ENCODE peak calls at places on chromosome X, in seven cellular contexts. Q is DND-41, I is stomach, W is pancreas, G is breast epithelium, R is mucosa of descending colon, E is Panc1. P is an unnamed sample. For H3K36me3, the result is how much of the 10 kb centered on the place peaks cover.

GRCh38 chrX:68146054-68146453 is 287.2 kb downstream of the OPHN1 start:
- DNase-seq in Q (no peak), I (no peak), W (no peak), G (no peak), R (no peak), E (no peak), P (no peak)

GRCh38 chrX:80765226-80765625 is 44.5 kb downstream of the BRWD3 start:
- DNase-seq in Q (no peak), I (no peak), W (no peak), G (no peak), R (no peak), E (peak), P (peak)

GRCh38 chrX:68647156-68647957 is at the start of gene STARD8:
- DNase-seq in Q (no peak), I (peak), W (peak), G (no peak), R (no peak), E (no peak), P (no peak)

GRCh38 chrX:22325091-22325490 is 52.4 kb downstream of the CBLL2 start:
- DNase-seq in Q (no peak), I (no peak), W (no peak), G (no peak), R (no peak), E (no peak), P (no peak)

GRCh38 chrX:107451754-107452153 is 2.3 kb downstream of the FRMPD3 start:
- DNase-seq in Q (no peak), I (no peak), W (no peak), G (no peak), R (no peak), E (no peak), P (no peak)

GRCh38 chrX:154761977-154762528 is 611 bp upstream of the DKC1 start:
- DNase-seq in Q (peak), I (no peak), W (no peak), G (no peak), R (peak), E (no peak), P (no peak)

GRCh38 chrX:118655561-118656246 is 71.7 kb upstream of the IL13RA1 start:
- DNase-seq in Q (no peak), I (no peak), W (no peak), G (no peak), R (no peak), E (no peak), P (no peak)

GRCh38 chrX:50700921-50701320 is 113.1 kb downstream of the SHROOM4 start:
- DNase-seq in Q (no peak), I (no peak), W (no peak), G (no peak), R (no peak), E (no peak), P (no peak)

GRCh38 chrX:107135076-107135964 is 16.7 kb upstream of the RBM41 start:
- DNase-seq in Q (no peak), I (no peak), W (no peak), G (no peak), R (no peak), E (peak), P (no peak)

GRCh38 chrX:149711545-149712236 is at the start of gene MAGEA11:
- DNase-seq in Q (no peak), I (no peak), W (no peak), G (no peak), R (no peak), E (no peak), P (no peak)

DNA sequence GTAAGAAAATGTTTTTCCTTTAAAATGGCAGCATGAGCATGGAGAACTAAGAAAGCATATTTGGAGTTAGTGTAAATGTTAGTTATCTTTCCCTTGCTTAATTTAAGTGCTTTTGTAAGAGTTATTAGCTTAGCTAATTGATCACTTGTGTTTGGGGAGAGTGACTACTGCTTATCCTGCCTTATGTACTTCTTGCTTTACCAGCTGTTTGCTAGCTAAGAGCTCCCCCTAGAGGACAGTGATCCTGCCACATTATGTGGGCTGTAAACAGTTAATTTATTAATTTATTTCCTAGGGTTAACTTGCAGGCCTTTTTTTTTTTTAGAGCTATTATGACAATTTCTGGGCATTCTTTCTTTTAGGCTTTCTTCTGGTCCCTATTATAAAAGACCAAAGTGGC is 435.8 kb downstream of the MAGEB5 start:
- DNase-seq in Q (no peak), I (no peak), W (no peak), G (no peak), R (no peak), E (no peak), P (no peak)
- TF ChIP-seq CTCF in Q (peak), I (no peak), W (no peak), G (no peak), R (no peak), E (peak), P (peak)

GRCh38 chrX:153687121-153688039 is at the start of gene SLC6A8:
- DNase-seq in Q (peak), I (peak), W (peak), G (peak), R (peak), E (no peak), P (no peak)
- H3K4me3 ChIP-seq in Q (peak), I (peak), W (peak), G (peak), R (peak), E (peak), P (peak)

GRCh38 chrX:13307041-13307440 is 12.8 kb downstream of the ATXN3L start:
- DNase-seq in Q (no peak), I (no peak), W (no peak), G (no peak), R (no peak), E (no peak), P (no peak)

GRCh38 chrX:13317366-13317765 is 2.5 kb downstream of the ATXN3L start:
- DNase-seq in Q (no peak), I (no peak), W (no peak), G (no peak), R (no peak), E (no peak), P (no peak)

GRCh38 chrX:13309631-13310030 is 10.2 kb downstream of the ATXN3L start:
- DNase-seq in Q (no peak), I (no peak), W (no peak), G (no peak), R (no peak), E (no peak), P (no peak)

DNA sequence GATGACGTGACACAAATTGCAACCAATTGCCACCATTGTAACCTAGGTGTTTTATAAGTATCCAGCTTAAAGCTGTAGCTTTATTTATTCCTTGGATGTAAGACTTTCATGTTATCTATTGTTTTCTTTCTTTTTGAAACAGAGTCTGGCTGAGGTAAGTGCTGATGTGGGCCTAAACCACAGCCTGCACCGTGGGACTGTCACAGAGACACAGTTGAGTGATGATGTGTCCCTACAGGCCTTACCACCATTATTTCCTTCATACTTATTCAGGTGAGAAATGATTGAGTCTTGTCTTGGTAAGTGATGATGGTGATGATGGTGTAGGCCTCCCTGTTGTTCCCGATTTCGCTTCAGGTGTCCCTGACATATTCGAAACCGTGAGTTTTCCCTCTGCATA is 8.3 kb downstream of the ATXN3L start:
- DNase-seq in Q (no peak), I (no peak), W (no peak), G (no peak), R (no peak), E (no peak), P (no peak)
- H3K36me3 ChIP-seq in Q (under half), I (under half), W (under half), G (under half), R (under half), E (under half), P (under half)

GRCh38 chrX:48540015-48540350 is 469 bp downstream of the TBC1D25 start:
- DNase-seq in Q (peak), I (peak), W (no peak), G (no peak), R (peak), E (no peak), P (no peak)
- TF ChIP-seq CTCF in Q (no peak), I (no peak), W (no peak), G (no peak), R (no peak), E (no peak), P (no peak)

GRCh38 chrX:115013705-115014104 is 3.7 kb downstream of the IL13RA2 start:
- DNase-seq in Q (no peak), I (no peak), W (no peak), G (no peak), R (no peak), E (no peak), P (no peak)
- H3K4me3 ChIP-seq in Q (no peak), I (no peak), W (no peak), G (no peak), R (no peak), E (no peak), P (no peak)

GRCh38 chrX:40661489-40661888 is 14.1 kb upstream of the CXorf38 start:
- DNase-seq in Q (no peak), I (no peak), W (no peak), G (no peak), R (no peak), E (no peak), P (no peak)

GRCh38 chrX:40663880-40664630 is 16.7 kb upstream of the CXorf38 start:
- DNase-seq in Q (no peak), I (no peak), W (no peak), G (no peak), R (no peak), E (no peak), P (peak)

GRCh38 chrX:40663078-40663740 is 15.8 kb upstream of the CXorf38 start:
- DNase-seq in Q (no peak), I (no peak), W (no peak), G (no peak), R (no peak), E (no peak), P (no peak)

GRCh38 chrX:40660381-40660780 is 13.0 kb upstream of the CXorf38 start:
- DNase-seq in Q (no peak), I (no peak), W (no peak), G (no peak), R (no peak), E (no peak), P (no peak)
- H3K36me3 ChIP-seq in Q (under half), I (under half), W (under half), G (under half), R (under half), E (under half), P (under half)

DNA sequence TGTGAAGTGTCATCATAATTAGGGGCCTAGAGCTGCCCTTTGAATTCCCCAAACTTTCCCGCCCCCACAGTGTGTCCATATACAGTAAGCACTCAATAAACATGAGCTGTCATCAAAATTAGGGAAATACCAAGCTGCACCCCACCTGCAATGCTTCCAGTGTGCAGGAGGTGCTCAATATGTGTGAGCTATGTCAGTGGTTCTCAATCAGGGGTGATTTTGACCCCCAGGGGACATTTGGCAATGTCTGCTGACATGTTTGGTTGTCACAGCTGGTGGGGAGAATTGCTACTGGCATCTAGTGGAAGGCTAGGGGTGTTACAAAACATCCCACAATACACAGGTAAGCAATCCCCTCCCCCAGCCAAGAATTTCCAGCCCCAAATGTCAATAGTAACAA is 750 bp downstream of the CFP start:
- DNase-seq in Q (no peak), I (no peak), W (no peak), G (no peak), R (no peak), E (no peak), P (no peak)
- TF ChIP-seq CTCF in Q (peak), I (no peak), W (no peak), G (no peak), R (no peak), E (no peak), P (no peak)

GRCh38 chrX:38805294-38806053 is 4.2 kb downstream of the MID1IP1 start:
- DNase-seq in Q (peak), I (peak), W (peak), G (peak), R (peak), E (no peak), P (no peak)
- H3K4me3 ChIP-seq in Q (peak), I (peak), W (peak), G (peak), R (peak), E (peak), P (peak)

DNA sequence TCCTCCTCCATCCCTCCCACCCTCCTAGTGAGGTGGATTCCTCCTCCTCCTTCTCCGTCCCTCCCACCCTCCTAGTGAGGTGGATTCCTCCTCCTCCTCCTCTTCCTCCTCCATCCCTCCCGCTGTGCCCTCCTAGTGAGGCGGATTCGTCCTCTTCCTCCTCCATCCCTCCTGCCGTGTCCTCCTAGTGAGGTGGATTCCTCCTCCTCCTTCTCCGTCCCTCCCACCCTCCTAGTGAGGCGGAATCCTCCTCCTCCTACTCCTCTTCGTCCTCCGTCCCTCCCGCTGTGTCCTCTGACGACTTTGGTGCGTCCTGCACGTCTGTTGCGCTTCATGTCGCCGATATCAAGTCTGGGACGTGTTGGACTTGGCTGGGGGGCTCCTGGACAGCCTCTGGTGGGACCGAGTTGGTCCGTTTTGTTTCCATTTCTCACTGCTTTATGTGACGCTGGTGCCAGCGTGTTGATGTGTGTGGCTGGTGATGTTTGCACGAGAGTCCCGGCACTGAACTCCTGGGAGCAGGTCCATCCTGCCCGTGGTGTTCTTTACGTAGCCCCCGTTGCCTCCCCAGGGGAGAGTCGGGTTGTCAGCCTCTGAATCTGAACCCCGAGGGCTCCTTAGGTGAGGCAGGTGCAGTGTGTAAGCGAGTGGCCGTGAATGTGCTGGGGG is 5.4 kb downstream of the AKAP17A start:
- DNase-seq in Q (no peak), I (peak), W (no peak), G (no peak), R (no peak), E (no peak), P (no peak)
- H3K36me3 ChIP-seq in Q (half or more), I (half or more), W (half or more), G (under half), R (under half), E (under half), P (half or more)

DNA sequence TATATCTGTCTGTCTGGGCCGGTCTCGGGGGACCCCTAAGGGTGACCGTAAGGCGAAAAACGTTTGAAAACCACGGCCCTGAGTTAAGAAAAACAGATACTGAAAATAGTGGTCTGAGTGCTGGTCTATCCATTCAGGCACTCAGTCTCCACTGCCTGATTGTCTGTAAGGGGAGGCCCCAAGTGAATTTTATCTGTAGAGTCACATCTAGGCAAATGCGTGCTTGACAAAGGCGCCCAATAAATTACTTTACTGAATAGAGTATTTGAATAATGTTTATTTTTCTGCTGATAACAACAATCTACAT is 461 bp downstream of the HNRNPH2 start:
- DNase-seq in Q (no peak), I (no peak), W (no peak), G (no peak), R (no peak), E (no peak), P (no peak)
- TF ChIP-seq CTCF in Q (no peak), I (no peak), W (no peak), G (no peak), R (no peak), E (no peak), P (no peak)

P was measured in BJ.